ENCODE peak calls at places on chromosomes 16 and 17, in eight cellular contexts. D, W, M, T, H, X, G and E are unnamed samples.
A peak's percentile ranks its signal among the peaks of the same experiment; 100 is the strongest.

GRCh38 chr17:55585629-55586028 is 74.4 kb upstream of the SMIM36 start:
- DNase-seq in D (no peak), W (no peak), M (no peak), T (no peak), H (no peak), X (no peak), G (peak; percentile 7), E (no peak)

GRCh38 chr17:39261286-39261685 is 35.5 kb upstream of the STAC2 start:
- DNase-seq in D (no peak), W (no peak), M (peak; percentile 72), T (no peak), H (no peak), X (no peak), G (no peak), E (no peak)

GRCh38 chr17:37848690-37849616 is 75.3 kb upstream of the TBC1D3K start:
- DNase-seq in D (no peak), W (no peak), M (no peak), T (peak; percentile 2), H (no peak), X (no peak), G (peak; percentile 95), E (no peak)

GRCh38 chr17:17719966-17720543 is 38.8 kb downstream of the RAI1 start:
- DNase-seq in D (no peak), W (no peak), M (no peak), T (no peak), H (no peak), X (no peak), G (peak; percentile 76), E (no peak)

GRCh38 chr16:19677403-19677802 is 40.6 kb downstream of the KNOP1 start:
- DNase-seq in D (no peak), W (no peak), M (no peak), T (no peak), H (no peak), X (no peak), G (no peak), E (no peak)

GRCh38 chr17:69734656-69735055 is 320.2 kb downstream of the MAP2K6 start:
- DNase-seq in D (no peak), W (no peak), M (no peak), T (no peak), H (no peak), X (no peak), G (no peak), E (no peak)

GRCh38 chr16:55701442-55702319 is 45.9 kb downstream of the SLC6A2 start:
- DNase-seq in D (peak; percentile 32), W (peak; percentile 29), M (peak; percentile 66), T (peak; percentile 41), H (no peak), X (peak; percentile 15), G (peak; percentile 39), E (no peak)

GRCh38 chr17:28228109-28228840 is 90.7 kb upstream of the TMEM97 start:
- DNase-seq in D (no peak), W (no peak), M (no peak), T (no peak), H (no peak), X (no peak), G (no peak), E (no peak)

GRCh38 chr16:67415872-67416793 is at the start of gene ZDHHC1:
- DNase-seq in D (peak; percentile 67), W (peak; percentile 50), M (peak; percentile 81), T (peak; percentile 62), H (peak; percentile 53), X (peak; percentile 65), G (peak; percentile 65), E (peak; percentile 62)

GRCh38 chr17:47837401-47838039 is 3.6 kb downstream of the SCRN2 start:
- DNase-seq in D (no peak), W (no peak), M (no peak), T (no peak), H (no peak), X (no peak), G (no peak), E (no peak)

GRCh38 chr17:48213797-48214196 is 106.2 kb downstream of the SNX11 start:
- DNase-seq in D (peak; percentile 22), W (no peak), M (no peak), T (no peak), H (no peak), X (no peak), G (no peak), E (no peak)

GRCh38 chr17:19482571-19482970 is 51.1 kb upstream of the SLC47A1 start:
- DNase-seq in D (no peak), W (no peak), M (no peak), T (no peak), H (no peak), X (no peak), G (peak; percentile 80), E (no peak)

GRCh38 chr17:7313028-7313889 is 1.9 kb downstream of the GPS2 start:
- DNase-seq in D (no peak), W (no peak), M (no peak), T (no peak), H (no peak), X (no peak), G (no peak), E (no peak)

GRCh38 chr17:81508639-81509047 is 4.0 kb downstream of the ACTG1 start:
- DNase-seq in D (no peak), W (no peak), M (no peak), T (no peak), H (no peak), X (no peak), G (peak; percentile 76), E (no peak)

GRCh38 chr17:37025241-37025640 is 76.5 kb downstream of the AATF start:
- DNase-seq in D (no peak), W (no peak), M (no peak), T (no peak), H (no peak), X (no peak), G (no peak), E (no peak)

GRCh38 chr16:80559369-80559768 is 18.6 kb downstream of the DYNLRB2 start:
- DNase-seq in D (no peak), W (no peak), M (no peak), T (no peak), H (no peak), X (no peak), G (no peak), E (no peak)

GRCh38 chr17:77317091-77317519 is 176.3 kb downstream of the SEC14L1 start:
- DNase-seq in D (no peak), W (no peak), M (no peak), T (no peak), H (no peak), X (no peak), G (no peak), E (no peak)

GRCh38 chr16:54974391-54974790 is 43.7 kb downstream of the IRX5 start:
- DNase-seq in D (no peak), W (no peak), M (no peak), T (no peak), H (no peak), X (no peak), G (no peak), E (no peak)

GRCh38 chr17:47188266-47188665 is 829 bp downstream of the CDC27 start:
- DNase-seq in D (no peak), W (no peak), M (no peak), T (peak; percentile 38), H (no peak), X (peak; percentile 29), G (peak; percentile 45), E (no peak)

GRCh38 chr16:29662729-29663019 is 373 bp upstream of the SPN start:
- DNase-seq in D (no peak), W (no peak), M (peak; percentile 75), T (peak; percentile 24), H (no peak), X (no peak), G (no peak), E (no peak)

GRCh38 chr17:31155208-31155810 is 60.5 kb downstream of the NF1 start:
- DNase-seq in D (no peak), W (no peak), M (no peak), T (no peak), H (no peak), X (no peak), G (no peak), E (no peak)

GRCh38 chr17:42409467-42410351 is 13.3 kb downstream of the CAVIN1 start:
- DNase-seq in D (peak; percentile 79), W (no peak), M (no peak), T (no peak), H (peak; percentile 55), X (no peak), G (peak; percentile 93), E (no peak)

GRCh38 chr17:34760931-34761500 is 181.6 kb downstream of the TMEM132E start:
- DNase-seq in D (no peak), W (no peak), M (peak; percentile 19), T (no peak), H (no peak), X (no peak), G (no peak), E (no peak)

GRCh38 chr17:81412490-81413093 is 17.3 kb downstream of the BAHCC1 start:
- DNase-seq in D (no peak), W (no peak), M (peak; percentile 81), T (no peak), H (no peak), X (peak; percentile 57), G (peak; percentile 81), E (no peak)